ENCODE peak calls at places on chromosomes 7 and 10, in seven cellular contexts. One of them, this sample, is unnamed.

GRCh38 chr7:904847-905246 is 28.5 kb downstream of the GET4 start:
- DNase-seq in naive thymus-derived CD4-positive, alpha-beta T cell: no peak
- DNase-seq in aorta: peak
- DNase-seq in psoas muscle: peak
- DNase-seq in fibroblast of villous mesenchyme: peak
- DNase-seq in choroid plexus epithelial cell: peak
- DNase-seq in LNCaP clone FGC: no peak
- DNase-seq in this sample: peak

GRCh38 chr10:124152781-124153600 is 59.6 kb upstream of the CHST15 start:
- DNase-seq in naive thymus-derived CD4-positive, alpha-beta T cell: no peak
- DNase-seq in aorta: peak
- DNase-seq in psoas muscle: peak
- DNase-seq in fibroblast of villous mesenchyme: peak
- DNase-seq in choroid plexus epithelial cell: peak
- DNase-seq in LNCaP clone FGC: peak
- DNase-seq in this sample: peak

GRCh38 chr10:22325272-22325947 is 4.5 kb downstream of the BMI1 start:
- DNase-seq in naive thymus-derived CD4-positive, alpha-beta T cell: peak
- DNase-seq in aorta: peak
- DNase-seq in psoas muscle: peak
- DNase-seq in fibroblast of villous mesenchyme: peak
- DNase-seq in choroid plexus epithelial cell: peak
- DNase-seq in LNCaP clone FGC: no peak
- DNase-seq in this sample: peak

GRCh38 chr10:4947039-4947634 is 16.1 kb upstream of the AKR1C1 start:
- DNase-seq in naive thymus-derived CD4-positive, alpha-beta T cell: no peak
- DNase-seq in aorta: no peak
- DNase-seq in psoas muscle: no peak
- DNase-seq in fibroblast of villous mesenchyme: peak
- DNase-seq in choroid plexus epithelial cell: peak
- DNase-seq in LNCaP clone FGC: no peak
- DNase-seq in this sample: peak

GRCh38 chr10:24718031-24718855 is 5.4 kb downstream of the ARHGAP21 start:
- DNase-seq in naive thymus-derived CD4-positive, alpha-beta T cell: no peak
- DNase-seq in aorta: no peak
- DNase-seq in psoas muscle: no peak
- DNase-seq in fibroblast of villous mesenchyme: peak
- DNase-seq in choroid plexus epithelial cell: peak
- DNase-seq in LNCaP clone FGC: no peak
- DNase-seq in this sample: peak

GRCh38 chr10:60353519-60354258 is 36.0 kb downstream of the ANK3 start:
- DNase-seq in naive thymus-derived CD4-positive, alpha-beta T cell: no peak
- DNase-seq in aorta: peak
- DNase-seq in psoas muscle: no peak
- DNase-seq in fibroblast of villous mesenchyme: peak
- DNase-seq in choroid plexus epithelial cell: peak
- DNase-seq in LNCaP clone FGC: no peak
- DNase-seq in this sample: peak

GRCh38 chr10:106741131-106741530 is 423.4 kb downstream of the SORCS1 start:
- DNase-seq in naive thymus-derived CD4-positive, alpha-beta T cell: no peak
- DNase-seq in aorta: no peak
- DNase-seq in psoas muscle: no peak
- DNase-seq in fibroblast of villous mesenchyme: no peak
- DNase-seq in choroid plexus epithelial cell: no peak
- DNase-seq in LNCaP clone FGC: no peak
- DNase-seq in this sample: no peak

GRCh38 chr10:72893136-72893798 is at the start of gene OIT3:
- DNase-seq in naive thymus-derived CD4-positive, alpha-beta T cell: no peak
- DNase-seq in aorta: no peak
- DNase-seq in psoas muscle: no peak
- DNase-seq in fibroblast of villous mesenchyme: no peak
- DNase-seq in choroid plexus epithelial cell: no peak
- DNase-seq in LNCaP clone FGC: no peak
- DNase-seq in this sample: peak

GRCh38 chr7:25994433-25994988 is 157.5 kb upstream of the NFE2L3 start:
- DNase-seq in naive thymus-derived CD4-positive, alpha-beta T cell: no peak
- DNase-seq in aorta: no peak
- DNase-seq in psoas muscle: no peak
- DNase-seq in fibroblast of villous mesenchyme: no peak
- DNase-seq in choroid plexus epithelial cell: no peak
- DNase-seq in LNCaP clone FGC: no peak
- DNase-seq in this sample: no peak

GRCh38 chr7:98617960-98618418 is 904 bp downstream of the NPTX2 start:
- DNase-seq in naive thymus-derived CD4-positive, alpha-beta T cell: no peak
- DNase-seq in aorta: no peak
- DNase-seq in psoas muscle: no peak
- DNase-seq in fibroblast of villous mesenchyme: no peak
- DNase-seq in choroid plexus epithelial cell: no peak
- DNase-seq in LNCaP clone FGC: no peak
- DNase-seq in this sample: no peak

GRCh38 chr10:113661332-113661731 is 2.5 kb downstream of the NRAP start:
- DNase-seq in naive thymus-derived CD4-positive, alpha-beta T cell: no peak
- DNase-seq in aorta: no peak
- DNase-seq in psoas muscle: no peak
- DNase-seq in fibroblast of villous mesenchyme: no peak
- DNase-seq in choroid plexus epithelial cell: no peak
- DNase-seq in LNCaP clone FGC: no peak
- DNase-seq in this sample: no peak

GRCh38 chr10:72275351-72276012 is 1.8 kb downstream of the DDIT4 start:
- DNase-seq in naive thymus-derived CD4-positive, alpha-beta T cell: no peak
- DNase-seq in aorta: no peak
- DNase-seq in psoas muscle: no peak
- DNase-seq in fibroblast of villous mesenchyme: peak
- DNase-seq in choroid plexus epithelial cell: peak
- DNase-seq in LNCaP clone FGC: no peak
- DNase-seq in this sample: peak

GRCh38 chr10:110625356-110625894 is 18.7 kb upstream of the RBM20 start:
- DNase-seq in naive thymus-derived CD4-positive, alpha-beta T cell: no peak
- DNase-seq in aorta: no peak
- DNase-seq in psoas muscle: no peak
- DNase-seq in fibroblast of villous mesenchyme: no peak
- DNase-seq in choroid plexus epithelial cell: no peak
- DNase-seq in LNCaP clone FGC: no peak
- DNase-seq in this sample: no peak

GRCh38 chr10:112226439-112227248 is 43.1 kb upstream of the GPAM start:
- DNase-seq in naive thymus-derived CD4-positive, alpha-beta T cell: no peak
- DNase-seq in aorta: no peak
- DNase-seq in psoas muscle: no peak
- DNase-seq in fibroblast of villous mesenchyme: no peak
- DNase-seq in choroid plexus epithelial cell: no peak
- DNase-seq in LNCaP clone FGC: no peak
- DNase-seq in this sample: no peak

GRCh38 chr10:43259981-43260761 is 6.7 kb downstream of the RASGEF1A start:
- DNase-seq in naive thymus-derived CD4-positive, alpha-beta T cell: no peak
- DNase-seq in aorta: peak
- DNase-seq in psoas muscle: no peak
- DNase-seq in fibroblast of villous mesenchyme: no peak
- DNase-seq in choroid plexus epithelial cell: peak
- DNase-seq in LNCaP clone FGC: no peak
- DNase-seq in this sample: peak

GRCh38 chr10:16519908-16520861 is 1.5 kb downstream of the C1QL3 start:
- DNase-seq in naive thymus-derived CD4-positive, alpha-beta T cell: no peak
- DNase-seq in aorta: no peak
- DNase-seq in psoas muscle: no peak
- DNase-seq in fibroblast of villous mesenchyme: no peak
- DNase-seq in choroid plexus epithelial cell: no peak
- DNase-seq in LNCaP clone FGC: no peak
- DNase-seq in this sample: no peak

GRCh38 chr7:157266272-157266671 is 70.5 kb upstream of the DNAJB6 start:
- DNase-seq in naive thymus-derived CD4-positive, alpha-beta T cell: no peak
- DNase-seq in aorta: no peak
- DNase-seq in psoas muscle: no peak
- DNase-seq in fibroblast of villous mesenchyme: no peak
- DNase-seq in choroid plexus epithelial cell: no peak
- DNase-seq in LNCaP clone FGC: no peak
- DNase-seq in this sample: no peak

GRCh38 chr7:32506266-32507054 is 11.2 kb downstream of the AVL9 start:
- DNase-seq in naive thymus-derived CD4-positive, alpha-beta T cell: no peak
- DNase-seq in aorta: no peak
- DNase-seq in psoas muscle: no peak
- DNase-seq in fibroblast of villous mesenchyme: peak
- DNase-seq in choroid plexus epithelial cell: peak
- DNase-seq in LNCaP clone FGC: no peak
- DNase-seq in this sample: peak

GRCh38 chr10:22505923-22506685 is 160.8 kb downstream of the SPAG6 start:
- DNase-seq in naive thymus-derived CD4-positive, alpha-beta T cell: no peak
- DNase-seq in aorta: no peak
- DNase-seq in psoas muscle: no peak
- DNase-seq in fibroblast of villous mesenchyme: peak
- DNase-seq in choroid plexus epithelial cell: no peak
- DNase-seq in LNCaP clone FGC: peak
- DNase-seq in this sample: no peak

GRCh38 chr7:30308392-30308791 is 24.0 kb downstream of the ZNRF2 start:
- DNase-seq in naive thymus-derived CD4-positive, alpha-beta T cell: no peak
- DNase-seq in aorta: no peak
- DNase-seq in psoas muscle: no peak
- DNase-seq in fibroblast of villous mesenchyme: no peak
- DNase-seq in choroid plexus epithelial cell: no peak
- DNase-seq in LNCaP clone FGC: no peak
- DNase-seq in this sample: no peak

GRCh38 chr10:37856881-37857286 is 526 bp downstream of the ZNF248 start:
- DNase-seq in naive thymus-derived CD4-positive, alpha-beta T cell: no peak
- DNase-seq in aorta: peak
- DNase-seq in psoas muscle: peak
- DNase-seq in fibroblast of villous mesenchyme: no peak
- DNase-seq in choroid plexus epithelial cell: no peak
- DNase-seq in LNCaP clone FGC: no peak
- DNase-seq in this sample: no peak

GRCh38 chr10:100357073-100357858 is 10.2 kb downstream of the SCD start:
- DNase-seq in naive thymus-derived CD4-positive, alpha-beta T cell: no peak
- DNase-seq in aorta: no peak
- DNase-seq in psoas muscle: no peak
- DNase-seq in fibroblast of villous mesenchyme: peak
- DNase-seq in choroid plexus epithelial cell: no peak
- DNase-seq in LNCaP clone FGC: no peak
- DNase-seq in this sample: no peak

GRCh38 chr10:72847681-72848080 is 45.9 kb upstream of the OIT3 start:
- DNase-seq in naive thymus-derived CD4-positive, alpha-beta T cell: no peak
- DNase-seq in aorta: no peak
- DNase-seq in psoas muscle: no peak
- DNase-seq in fibroblast of villous mesenchyme: no peak
- DNase-seq in choroid plexus epithelial cell: no peak
- DNase-seq in LNCaP clone FGC: no peak
- DNase-seq in this sample: no peak

GRCh38 chr7:116576350-116577319 is 51.8 kb downstream of the CAV1 start:
- DNase-seq in naive thymus-derived CD4-positive, alpha-beta T cell: no peak
- DNase-seq in aorta: peak
- DNase-seq in psoas muscle: no peak
- DNase-seq in fibroblast of villous mesenchyme: peak
- DNase-seq in choroid plexus epithelial cell: peak
- DNase-seq in LNCaP clone FGC: no peak
- DNase-seq in this sample: peak

GRCh38 chr10:70954373-70954772 is 66.0 kb upstream of the PCBD1 start:
- DNase-seq in naive thymus-derived CD4-positive, alpha-beta T cell: no peak
- DNase-seq in aorta: no peak
- DNase-seq in psoas muscle: no peak
- DNase-seq in fibroblast of villous mesenchyme: no peak
- DNase-seq in choroid plexus epithelial cell: no peak
- DNase-seq in LNCaP clone FGC: no peak
- DNase-seq in this sample: no peak

GRCh38 chr7:55360486-55360885 is 4.7 kb upstream of the LANCL2 start:
- DNase-seq in naive thymus-derived CD4-positive, alpha-beta T cell: no peak
- DNase-seq in aorta: no peak
- DNase-seq in psoas muscle: no peak
- DNase-seq in fibroblast of villous mesenchyme: no peak
- DNase-seq in choroid plexus epithelial cell: no peak
- DNase-seq in LNCaP clone FGC: no peak
- DNase-seq in this sample: no peak

GRCh38 chr7:92973964-92974363 is 137.6 kb upstream of the CDK6 start:
- DNase-seq in naive thymus-derived CD4-positive, alpha-beta T cell: no peak
- DNase-seq in aorta: no peak
- DNase-seq in psoas muscle: no peak
- DNase-seq in fibroblast of villous mesenchyme: no peak
- DNase-seq in choroid plexus epithelial cell: peak
- DNase-seq in LNCaP clone FGC: no peak
- DNase-seq in this sample: no peak

GRCh38 chr10:12364559-12364958 is 15.2 kb downstream of the CAMK1D start:
- DNase-seq in naive thymus-derived CD4-positive, alpha-beta T cell: no peak
- DNase-seq in aorta: no peak
- DNase-seq in psoas muscle: no peak
- DNase-seq in fibroblast of villous mesenchyme: no peak
- DNase-seq in choroid plexus epithelial cell: no peak
- DNase-seq in LNCaP clone FGC: no peak
- DNase-seq in this sample: no peak

GRCh38 chr10:132543916-132544743 is 6.5 kb downstream of the INPP5A start:
- DNase-seq in naive thymus-derived CD4-positive, alpha-beta T cell: no peak
- DNase-seq in aorta: no peak
- DNase-seq in psoas muscle: peak
- DNase-seq in fibroblast of villous mesenchyme: no peak
- DNase-seq in choroid plexus epithelial cell: no peak
- DNase-seq in LNCaP clone FGC: no peak
- DNase-seq in this sample: no peak
- H3K4me3 ChIP-seq in naive thymus-derived CD4-positive, alpha-beta T cell: peak
- H3K4me3 ChIP-seq in aorta: no peak
- H3K4me3 ChIP-seq in psoas muscle: no peak
- H3K4me3 ChIP-seq in fibroblast of villous mesenchyme: no peak
- H3K4me3 ChIP-seq in choroid plexus epithelial cell: no peak
- H3K4me3 ChIP-seq in LNCaP clone FGC: no peak
- H3K4me3 ChIP-seq in this sample: no peak

GRCh38 chr7:5064391-5065106 is 18.9 kb downstream of the RBAK start:
- DNase-seq in naive thymus-derived CD4-positive, alpha-beta T cell: no peak
- DNase-seq in aorta: no peak
- DNase-seq in psoas muscle: no peak
- DNase-seq in fibroblast of villous mesenchyme: peak
- DNase-seq in choroid plexus epithelial cell: peak
- DNase-seq in LNCaP clone FGC: no peak
- DNase-seq in this sample: peak

GRCh38 chr7:5065107-5065407 is 19.4 kb downstream of the RBAK start:
- DNase-seq in naive thymus-derived CD4-positive, alpha-beta T cell: no peak
- DNase-seq in aorta: no peak
- DNase-seq in psoas muscle: no peak
- DNase-seq in fibroblast of villous mesenchyme: no peak
- DNase-seq in choroid plexus epithelial cell: no peak
- DNase-seq in LNCaP clone FGC: no peak
- DNase-seq in this sample: no peak

GRCh38 chr7:5063698-5064097 is 18.0 kb downstream of the RBAK start:
- DNase-seq in naive thymus-derived CD4-positive, alpha-beta T cell: no peak
- DNase-seq in aorta: no peak
- DNase-seq in psoas muscle: no peak
- DNase-seq in fibroblast of villous mesenchyme: no peak
- DNase-seq in choroid plexus epithelial cell: no peak
- DNase-seq in LNCaP clone FGC: no peak
- DNase-seq in this sample: no peak
- H3K4me3 ChIP-seq in naive thymus-derived CD4-positive, alpha-beta T cell: peak
- H3K4me3 ChIP-seq in aorta: peak
- H3K4me3 ChIP-seq in psoas muscle: no peak
- H3K4me3 ChIP-seq in fibroblast of villous mesenchyme: no peak
- H3K4me3 ChIP-seq in choroid plexus epithelial cell: no peak
- H3K4me3 ChIP-seq in LNCaP clone FGC: no peak
- H3K4me3 ChIP-seq in this sample: no peak

GRCh38 chr7:122675011-122675410 is 23.9 kb downstream of the RNF133 start:
- DNase-seq in naive thymus-derived CD4-positive, alpha-beta T cell: no peak
- DNase-seq in aorta: no peak
- DNase-seq in psoas muscle: no peak
- DNase-seq in fibroblast of villous mesenchyme: no peak
- DNase-seq in choroid plexus epithelial cell: peak
- DNase-seq in LNCaP clone FGC: no peak
- DNase-seq in this sample: peak
- H3K4me3 ChIP-seq in naive thymus-derived CD4-positive, alpha-beta T cell: no peak
- H3K4me3 ChIP-seq in aorta: no peak
- H3K4me3 ChIP-seq in psoas muscle: no peak
- H3K4me3 ChIP-seq in fibroblast of villous mesenchyme: no peak
- H3K4me3 ChIP-seq in choroid plexus epithelial cell: peak
- H3K4me3 ChIP-seq in LNCaP clone FGC: no peak
- H3K4me3 ChIP-seq in this sample: no peak

GRCh38 chr10:127431525-127431924 is 117.6 kb upstream of the NPS start:
- DNase-seq in naive thymus-derived CD4-positive, alpha-beta T cell: no peak
- DNase-seq in aorta: no peak
- DNase-seq in psoas muscle: no peak
- DNase-seq in fibroblast of villous mesenchyme: no peak
- DNase-seq in choroid plexus epithelial cell: no peak
- DNase-seq in LNCaP clone FGC: no peak
- DNase-seq in this sample: no peak
- H3K4me3 ChIP-seq in naive thymus-derived CD4-positive, alpha-beta T cell: no peak
- H3K4me3 ChIP-seq in aorta: no peak
- H3K4me3 ChIP-seq in psoas muscle: no peak
- H3K4me3 ChIP-seq in fibroblast of villous mesenchyme: no peak
- H3K4me3 ChIP-seq in choroid plexus epithelial cell: no peak
- H3K4me3 ChIP-seq in LNCaP clone FGC: no peak
- H3K4me3 ChIP-seq in this sample: no peak